ENCODE peak calls at places on chromosomes 1 and 21, in four cellular contexts. W, I, T and B are unnamed samples.

GRCh38 chr21:46092811-46093667 is 4.9 kb upstream of the COL6A2 start:
- DNase-seq in I (no peak), T (no peak), W (no peak), B (no peak)

GRCh38 chr1:213049232-213049631 is 1.8 kb upstream of the RPS6KC1 start:
- DNase-seq in W (no peak), I (no peak), T (no peak), B (no peak)

GRCh38 chr1:24412408-24412807 is 1.2 kb downstream of the STPG1 start:
- DNase-seq in I (no peak), T (no peak), W (no peak), B (no peak)

GRCh38 chr21:43922949-43923348 is 57.9 kb downstream of the AGPAT3 start:
- DNase-seq in I (no peak), W (no peak), T (no peak), B (no peak)

GRCh38 chr1:201779351-201779880 is 49.5 kb upstream of the IPO9 start:
- DNase-seq in W (no peak), I (no peak), T (no peak), B (no peak)

GRCh38 chr1:212585210-212585609 is 23.4 kb upstream of the ATF3 start:
- DNase-seq in T (no peak), I (no peak), W (no peak), B (no peak)

GRCh38 chr1:119673171-119673940 is 25.3 kb upstream of the ZNF697 start:
- DNase-seq in T (no peak), W (no peak), I (no peak), B (no peak)

GRCh38 chr1:86151427-86151826 is 5.1 kb downstream of the COL24A1 start:
- DNase-seq in T (no peak), I (no peak), W (no peak), B (no peak)

GRCh38 chr21:41360072-41360821 is 1.6 kb upstream of the MX2 start:
- DNase-seq in T (no peak), W (no peak), I (no peak), B (no peak)

GRCh38 chr1:59384443-59384842 is 87.5 kb downstream of the FGGY start:
- DNase-seq in W (no peak), T (no peak), I (no peak), B (no peak)

GRCh38 chr1:83692524-83693336 is 306.2 kb downstream of the TTLL7 start:
- DNase-seq in W (no peak), T (peak), I (peak), B (no peak)

GRCh38 chr1:150765229-150765976 is at the start of gene CTSS:
- DNase-seq in T (peak), I (no peak), W (no peak), B (peak)

GRCh38 chr1:80892452-80892995 is 908.2 kb upstream of the ADGRL2 start:
- DNase-seq in T (no peak), W (no peak), I (no peak), B (no peak)

GRCh38 chr1:236025836-236026235 is 39.1 kb downstream of the NID1 start:
- DNase-seq in I (no peak), W (no peak), T (no peak), B (no peak)

GRCh38 chr1:197599789-197600188 is 175.5 kb downstream of the DENND1B start:
- DNase-seq in I (no peak), W (no peak), T (no peak), B (no peak)

GRCh38 chr1:197598935-197599334 is 176.3 kb downstream of the DENND1B start:
- DNase-seq in T (no peak), I (no peak), W (no peak), B (no peak)

GRCh38 chr1:197600751-197601150 is 174.5 kb downstream of the DENND1B start:
- DNase-seq in I (no peak), T (no peak), W (no peak), B (no peak)

GRCh38 chr1:197590687-197591086 is 184.6 kb downstream of the DENND1B start:
- DNase-seq in W (no peak), T (no peak), I (no peak), B (no peak)

GRCh38 chr1:197595244-197595904 is 179.9 kb downstream of the DENND1B start:
- DNase-seq in T (no peak), W (no peak), I (no peak), B (no peak)
- TF ChIP-seq EGR1 in T (no peak), W (no peak), I (no peak), B (no peak)

DNA sequence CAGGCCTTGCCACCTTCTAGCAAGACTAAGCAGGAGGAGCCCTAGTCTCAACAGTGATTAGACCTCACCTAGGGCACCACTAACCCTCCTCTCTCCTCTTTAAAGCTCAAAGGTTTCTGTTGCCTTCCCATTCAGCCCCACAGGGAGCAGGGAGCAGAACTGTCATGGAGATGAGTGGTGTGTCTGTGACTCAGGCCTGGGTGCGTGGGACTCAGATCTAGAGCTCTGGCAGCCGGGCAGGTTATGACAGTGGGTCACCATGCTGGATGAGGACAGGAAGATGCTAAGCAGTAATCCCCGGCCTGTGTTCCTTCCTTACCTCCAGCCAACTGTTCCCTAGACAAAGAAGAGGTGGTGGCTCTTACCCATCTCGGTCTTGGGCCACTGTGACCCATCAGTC is 60.1 kb upstream of the COA6 start:
- DNase-seq in I (no peak), T (no peak), W (no peak), B (no peak)
- TF ChIP-seq EGR1 in I (no peak), T (no peak), W (no peak), B (no peak)

GRCh38 chr1:243179714-243180113 is 75.4 kb downstream of the CEP170 start:
- DNase-seq in I (no peak), W (no peak), T (no peak), B (no peak)
- TF ChIP-seq EGR1 in I (no peak), W (no peak), T (no peak), B (no peak)

GRCh38 chr1:41690331-41690730 is 205.8 kb upstream of the EDN2 start:
- DNase-seq in I (no peak), T (no peak), W (no peak), B (no peak)

GRCh38 chr1:41687007-41687406 is 202.5 kb upstream of the EDN2 start:
- DNase-seq in I (no peak), T (no peak), W (no peak), B (no peak)

GRCh38 chr1:41691424-41691823 is 206.9 kb upstream of the EDN2 start:
- DNase-seq in W (no peak), T (no peak), I (no peak), B (no peak)

GRCh38 chr1:41689596-41689995 is 205.1 kb upstream of the EDN2 start:
- DNase-seq in T (no peak), I (no peak), W (no peak), B (no peak)

DNA sequence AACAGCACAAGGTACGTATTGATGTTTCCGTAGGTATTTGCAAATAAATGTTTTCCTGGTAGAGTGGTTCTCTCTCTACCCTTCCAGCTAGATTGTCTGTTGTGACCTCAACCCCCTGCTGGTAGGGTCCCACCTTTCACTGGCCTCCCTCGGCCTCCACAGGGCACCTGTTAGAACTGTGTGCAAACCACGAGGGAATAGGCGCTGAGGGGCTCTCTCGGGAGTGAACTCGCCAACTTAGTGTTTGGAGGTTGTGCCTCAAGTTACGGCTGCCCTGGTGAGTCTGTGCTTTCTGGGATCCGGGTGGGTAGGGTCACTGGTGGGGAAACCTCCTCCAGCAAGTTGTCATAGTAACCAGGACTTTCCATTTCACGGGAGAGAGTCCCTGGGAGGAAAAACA is 204.7 kb upstream of the EDN2 start:
- DNase-seq in I (no peak), T (no peak), W (no peak), B (no peak)
- TF ChIP-seq EGR1 in I (no peak), T (no peak), W (no peak), B (no peak)

GRCh38 chr21:33734326-33734725 is 92.0 kb downstream of the ITSN1 start:
- DNase-seq in T (no peak), I (no peak), W (no peak), B (no peak)

GRCh38 chr21:33734818-33735217 is 92.5 kb downstream of the ITSN1 start:
- DNase-seq in T (no peak), W (no peak), I (no peak), B (no peak)

GRCh38 chr21:33729631-33730030 is 87.3 kb downstream of the ITSN1 start:
- DNase-seq in T (no peak), I (no peak), W (no peak), B (no peak)

GRCh38 chr21:33732038-33732437 is 89.7 kb downstream of the ITSN1 start:
- DNase-seq in T (no peak), I (no peak), W (no peak), B (no peak)

GRCh38 chr21:33731447-33731846 is 89.1 kb downstream of the ITSN1 start:
- DNase-seq in T (no peak), W (no peak), I (no peak), B (no peak)
- TF ChIP-seq EGR1 in T (no peak), W (no peak), I (no peak), B (no peak)

DNA sequence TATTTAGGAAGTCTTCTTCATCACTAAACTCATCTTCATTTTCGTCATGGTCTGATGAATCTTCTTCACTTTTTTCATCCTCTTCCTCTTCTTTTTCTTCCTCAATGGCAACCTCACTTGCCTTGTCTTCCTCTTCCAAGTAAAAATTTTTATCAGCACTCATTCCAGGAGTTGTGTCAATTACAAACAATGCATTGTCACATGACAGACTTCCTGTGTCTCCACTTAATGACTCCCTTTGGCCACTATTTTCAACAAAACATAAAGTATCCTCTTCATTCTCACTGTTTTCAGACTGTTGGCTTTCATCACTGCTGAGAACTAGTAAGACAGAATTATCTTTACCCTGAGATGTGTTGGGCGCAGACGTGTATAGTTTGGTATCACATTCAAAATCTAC is 2.7 kb downstream of the DNTTIP2 start:
- DNase-seq in W (no peak), T (no peak), I (no peak), B (peak)
- TF ChIP-seq EGR1 in W (no peak), T (no peak), I (no peak), B (no peak)

GRCh38 chr21:24023402-24023801 is 1583.9 kb downstream of the MRPL39 start:
- DNase-seq in T (no peak), I (no peak), W (no peak), B (no peak)
- TF ChIP-seq EGR1 in T (no peak), I (no peak), W (no peak), B (no peak)

GRCh38 chr1:241485145-241485544 is 34.4 kb downstream of the FH start:
- DNase-seq in W (no peak), I (no peak), T (peak), B (no peak)

GRCh38 chr1:241475688-241476087 is 43.9 kb downstream of the FH start:
- DNase-seq in T (no peak), I (no peak), W (no peak), B (no peak)

GRCh38 chr1:241482761-241483250 is 36.7 kb downstream of the FH start:
- DNase-seq in W (peak), I (no peak), T (no peak), B (no peak)

GRCh38 chr1:241479294-241479693 is 40.3 kb downstream of the FH start:
- DNase-seq in T (no peak), I (no peak), W (no peak), B (no peak)
- TF ChIP-seq EGR1 in T (no peak), I (no peak), W (no peak), B (no peak)

GRCh38 chr21:16821588-16821987 is 691.3 kb upstream of the CXADR start:
- DNase-seq in I (no peak), T (no peak), W (no peak), B (no peak)
- TF ChIP-seq EGR1 in I (no peak), T (no peak), W (no peak), B (no peak)